ENCODE peak calls at places on chromosomes 16 and 17, in seven cellular contexts. One of them, this sample, is unnamed.

GRCh38 chr17:12993631-12994030 is 24.2 kb downstream of the ELAC2 start:
- DNase-seq in activated T-helper 1 cell treated with Interleukin-2 at 50 U/mL for 16 hours: no peak
- DNase-seq in body of pancreas: no peak
- DNase-seq in HFFc6: no peak
- DNase-seq in NCI-H1092: no peak
- DNase-seq in stimulated activated naive CD8-positive, alpha-beta T cell treated with anti-CD3 and anti-CD28 coated beads, Interleukin-15, amount 100 ng/mL, for 72 hours: no peak
- DNase-seq in SW 1271: no peak
- DNase-seq in this sample: no peak

GRCh38 chr16:11671271-11671670 is 3.0 kb downstream of the SNN start:
- DNase-seq in activated T-helper 1 cell treated with Interleukin-2 at 50 U/mL for 16 hours: no peak
- DNase-seq in body of pancreas: no peak
- DNase-seq in HFFc6: no peak
- DNase-seq in NCI-H1092: no peak
- DNase-seq in stimulated activated naive CD8-positive, alpha-beta T cell treated with anti-CD3 and anti-CD28 coated beads, Interleukin-15, amount 100 ng/mL, for 72 hours: no peak
- DNase-seq in SW 1271: no peak
- DNase-seq in this sample: no peak

GRCh38 chr17:8887834-8888703 is 20.6 kb upstream of the PIK3R6 start:
- DNase-seq in activated T-helper 1 cell treated with Interleukin-2 at 50 U/mL for 16 hours: no peak
- DNase-seq in body of pancreas: no peak
- DNase-seq in HFFc6: peak
- DNase-seq in NCI-H1092: no peak
- DNase-seq in stimulated activated naive CD8-positive, alpha-beta T cell treated with anti-CD3 and anti-CD28 coated beads, Interleukin-15, amount 100 ng/mL, for 72 hours: no peak
- DNase-seq in SW 1271: no peak
- DNase-seq in this sample: no peak

GRCh38 chr17:74459622-74460021 is 6.8 kb upstream of the CD300A start:
- DNase-seq in activated T-helper 1 cell treated with Interleukin-2 at 50 U/mL for 16 hours: no peak
- DNase-seq in body of pancreas: no peak
- DNase-seq in HFFc6: no peak
- DNase-seq in NCI-H1092: no peak
- DNase-seq in stimulated activated naive CD8-positive, alpha-beta T cell treated with anti-CD3 and anti-CD28 coated beads, Interleukin-15, amount 100 ng/mL, for 72 hours: no peak
- DNase-seq in SW 1271: no peak
- DNase-seq in this sample: no peak

GRCh38 chr17:55549140-55549539 is 37.9 kb upstream of the SMIM36 start:
- DNase-seq in activated T-helper 1 cell treated with Interleukin-2 at 50 U/mL for 16 hours: no peak
- DNase-seq in body of pancreas: no peak
- DNase-seq in HFFc6: no peak
- DNase-seq in NCI-H1092: peak
- DNase-seq in stimulated activated naive CD8-positive, alpha-beta T cell treated with anti-CD3 and anti-CD28 coated beads, Interleukin-15, amount 100 ng/mL, for 72 hours: no peak
- DNase-seq in SW 1271: no peak
- DNase-seq in this sample: no peak

GRCh38 chr17:79991924-79992656 is 43.6 kb downstream of the TBC1D16 start:
- DNase-seq in activated T-helper 1 cell treated with Interleukin-2 at 50 U/mL for 16 hours: no peak
- DNase-seq in body of pancreas: peak
- DNase-seq in HFFc6: no peak
- DNase-seq in NCI-H1092: peak
- DNase-seq in stimulated activated naive CD8-positive, alpha-beta T cell treated with anti-CD3 and anti-CD28 coated beads, Interleukin-15, amount 100 ng/mL, for 72 hours: no peak
- DNase-seq in SW 1271: no peak
- DNase-seq in this sample: no peak

GRCh38 chr17:30326816-30327215 is 7.0 kb downstream of the TMIGD1 start:
- DNase-seq in activated T-helper 1 cell treated with Interleukin-2 at 50 U/mL for 16 hours: no peak
- DNase-seq in body of pancreas: no peak
- DNase-seq in HFFc6: no peak
- DNase-seq in NCI-H1092: no peak
- DNase-seq in stimulated activated naive CD8-positive, alpha-beta T cell treated with anti-CD3 and anti-CD28 coated beads, Interleukin-15, amount 100 ng/mL, for 72 hours: no peak
- DNase-seq in SW 1271: no peak
- DNase-seq in this sample: no peak

GRCh38 chr17:1227917-1228751 is 42.1 kb upstream of the BHLHA9 start:
- DNase-seq in activated T-helper 1 cell treated with Interleukin-2 at 50 U/mL for 16 hours: no peak
- DNase-seq in body of pancreas: peak
- DNase-seq in HFFc6: no peak
- DNase-seq in NCI-H1092: peak
- DNase-seq in stimulated activated naive CD8-positive, alpha-beta T cell treated with anti-CD3 and anti-CD28 coated beads, Interleukin-15, amount 100 ng/mL, for 72 hours: peak
- DNase-seq in SW 1271: no peak
- DNase-seq in this sample: peak

GRCh38 chr16:68387301-68387700 is 61.0 kb downstream of the SMPD3 start:
- DNase-seq in activated T-helper 1 cell treated with Interleukin-2 at 50 U/mL for 16 hours: no peak
- DNase-seq in body of pancreas: no peak
- DNase-seq in HFFc6: no peak
- DNase-seq in NCI-H1092: no peak
- DNase-seq in stimulated activated naive CD8-positive, alpha-beta T cell treated with anti-CD3 and anti-CD28 coated beads, Interleukin-15, amount 100 ng/mL, for 72 hours: no peak
- DNase-seq in SW 1271: no peak
- DNase-seq in this sample: no peak

GRCh38 chr16:11955713-11956123 is 9.3 kb upstream of the TNFRSF17 start:
- DNase-seq in activated T-helper 1 cell treated with Interleukin-2 at 50 U/mL for 16 hours: no peak
- DNase-seq in body of pancreas: no peak
- DNase-seq in HFFc6: peak
- DNase-seq in NCI-H1092: no peak
- DNase-seq in stimulated activated naive CD8-positive, alpha-beta T cell treated with anti-CD3 and anti-CD28 coated beads, Interleukin-15, amount 100 ng/mL, for 72 hours: no peak
- DNase-seq in SW 1271: no peak
- DNase-seq in this sample: no peak

GRCh38 chr17:81727324-81728031 is 15.4 kb downstream of the SLC25A10 start:
- DNase-seq in activated T-helper 1 cell treated with Interleukin-2 at 50 U/mL for 16 hours: no peak
- DNase-seq in body of pancreas: peak
- DNase-seq in HFFc6: no peak
- DNase-seq in NCI-H1092: peak
- DNase-seq in stimulated activated naive CD8-positive, alpha-beta T cell treated with anti-CD3 and anti-CD28 coated beads, Interleukin-15, amount 100 ng/mL, for 72 hours: no peak
- DNase-seq in SW 1271: no peak
- DNase-seq in this sample: no peak

GRCh38 chr17:10622610-10623485 is 34.3 kb downstream of the MYH3 start:
- DNase-seq in activated T-helper 1 cell treated with Interleukin-2 at 50 U/mL for 16 hours: no peak
- DNase-seq in body of pancreas: no peak
- DNase-seq in HFFc6: no peak
- DNase-seq in NCI-H1092: no peak
- DNase-seq in stimulated activated naive CD8-positive, alpha-beta T cell treated with anti-CD3 and anti-CD28 coated beads, Interleukin-15, amount 100 ng/mL, for 72 hours: no peak
- DNase-seq in SW 1271: no peak
- DNase-seq in this sample: no peak

This sample was measured in effector memory CD4-positive, alpha-beta T cell.